ENCODE peak calls at places on chromosomes 6 and 20, in six cellular contexts. One of them, this sample, is unnamed.
A peak's percentile ranks its signal among the peaks of the same experiment; 100 is the strongest.

GRCh38 chr6:11653028-11653583 is 115.6 kb downstream of the TMEM170B start:
- DNase-seq in OCI-LY7: no peak
- DNase-seq in stomach: no peak
- DNase-seq in HCT116: no peak
- DNase-seq in tibial artery: no peak
- DNase-seq in upper lobe of left lung: no peak
- DNase-seq in this sample: no peak

GRCh38 chr6:45532626-45533258 is 155.0 kb upstream of the SUPT3H start:
- DNase-seq in tibial artery: no peak
- DNase-seq in OCI-LY7: no peak
- DNase-seq in stomach: no peak
- DNase-seq in HCT116: no peak
- DNase-seq in upper lobe of left lung: no peak
- DNase-seq in this sample: no peak

GRCh38 chr6:14092861-14093789 is 24.4 kb upstream of the CD83 start:
- DNase-seq in HCT116: no peak
- DNase-seq in stomach: no peak
- DNase-seq in OCI-LY7: no peak
- DNase-seq in upper lobe of left lung: no peak
- DNase-seq in tibial artery: peak; percentile 21
- DNase-seq in this sample: no peak

GRCh38 chr6:121143476-121143875 is 190.8 kb downstream of the TBC1D32 start:
- DNase-seq in OCI-LY7: no peak
- DNase-seq in upper lobe of left lung: no peak
- DNase-seq in tibial artery: no peak
- DNase-seq in HCT116: no peak
- DNase-seq in stomach: no peak
- DNase-seq in this sample: no peak

GRCh38 chr6:131764350-131764749 is 43.5 kb upstream of the ENPP1 start:
- DNase-seq in tibial artery: no peak
- DNase-seq in OCI-LY7: no peak
- DNase-seq in HCT116: no peak
- DNase-seq in stomach: no peak
- DNase-seq in upper lobe of left lung: no peak
- DNase-seq in this sample: no peak

GRCh38 chr6:97947841-97948240 is 664.8 kb upstream of the MMS22L start:
- DNase-seq in tibial artery: no peak
- DNase-seq in HCT116: peak; percentile 82
- DNase-seq in stomach: peak; percentile 71
- DNase-seq in upper lobe of left lung: peak; percentile 69
- DNase-seq in OCI-LY7: no peak
- DNase-seq in this sample: no peak

GRCh38 chr6:100258752-100259151 is 206.0 kb downstream of the SIM1 start:
- DNase-seq in OCI-LY7: no peak
- DNase-seq in HCT116: no peak
- DNase-seq in tibial artery: no peak
- DNase-seq in upper lobe of left lung: no peak
- DNase-seq in stomach: no peak
- DNase-seq in this sample: no peak

GRCh38 chr6:160374836-160375560 is 26.8 kb downstream of the SLC22A3 start:
- DNase-seq in stomach: no peak
- DNase-seq in tibial artery: no peak
- DNase-seq in HCT116: no peak
- DNase-seq in upper lobe of left lung: no peak
- DNase-seq in OCI-LY7: no peak
- DNase-seq in this sample: no peak

GRCh38 chr6:25035451-25036435 is 100.0 kb upstream of the RIPOR2 start:
- DNase-seq in upper lobe of left lung: peak; percentile 58
- DNase-seq in HCT116: no peak
- DNase-seq in stomach: no peak
- DNase-seq in tibial artery: no peak
- DNase-seq in OCI-LY7: peak; percentile 38
- DNase-seq in this sample: no peak

GRCh38 chr6:169786349-169786748 is 34.9 kb downstream of the ERMARD start:
- DNase-seq in OCI-LY7: no peak
- DNase-seq in stomach: no peak
- DNase-seq in tibial artery: no peak
- DNase-seq in HCT116: no peak
- DNase-seq in upper lobe of left lung: no peak
- DNase-seq in this sample: no peak

GRCh38 chr6:42010185-42010872 is 40.0 kb upstream of the TAF8 start:
- DNase-seq in OCI-LY7: peak; percentile 96
- DNase-seq in stomach: peak; percentile 21
- DNase-seq in upper lobe of left lung: no peak
- DNase-seq in HCT116: no peak
- DNase-seq in tibial artery: no peak
- DNase-seq in this sample: no peak

GRCh38 chr20:46546293-46546692 is 4.2 kb downstream of the OCSTAMP start:
- DNase-seq in OCI-LY7: no peak
- DNase-seq in upper lobe of left lung: no peak
- DNase-seq in HCT116: no peak
- DNase-seq in tibial artery: no peak
- DNase-seq in stomach: no peak
- DNase-seq in this sample: no peak

GRCh38 chr6:33142501-33142900 is 49.8 kb downstream of the COL11A2 start:
- DNase-seq in upper lobe of left lung: no peak
- DNase-seq in tibial artery: no peak
- DNase-seq in HCT116: no peak
- DNase-seq in OCI-LY7: no peak
- DNase-seq in stomach: no peak
- DNase-seq in this sample: no peak

GRCh38 chr6:134724653-134725340 is 225.1 kb downstream of the ALDH8A1 start:
- DNase-seq in OCI-LY7: no peak
- DNase-seq in stomach: no peak
- DNase-seq in HCT116: no peak
- DNase-seq in upper lobe of left lung: no peak
- DNase-seq in tibial artery: no peak
- DNase-seq in this sample: no peak

GRCh38 chr6:98203170-98203806 is 631.1 kb upstream of the POU3F2 start:
- DNase-seq in stomach: no peak
- DNase-seq in OCI-LY7: no peak
- DNase-seq in upper lobe of left lung: no peak
- DNase-seq in HCT116: no peak
- DNase-seq in tibial artery: no peak
- DNase-seq in this sample: no peak

GRCh38 chr6:65908065-65908464 is 201.0 kb upstream of the EYS start:
- DNase-seq in HCT116: no peak
- DNase-seq in stomach: no peak
- DNase-seq in tibial artery: no peak
- DNase-seq in OCI-LY7: no peak
- DNase-seq in upper lobe of left lung: no peak
- DNase-seq in this sample: no peak

GRCh38 chr6:127342296-127342945 is 988 bp downstream of the ECHDC1 start:
- DNase-seq in HCT116: no peak
- DNase-seq in stomach: no peak
- DNase-seq in upper lobe of left lung: no peak
- DNase-seq in OCI-LY7: peak; percentile 9
- DNase-seq in tibial artery: no peak
- DNase-seq in this sample: no peak

GRCh38 chr6:131643262-131643631 is 6.1 kb downstream of the ENPP3 start:
- DNase-seq in upper lobe of left lung: no peak
- DNase-seq in stomach: peak; percentile 38
- DNase-seq in tibial artery: no peak
- DNase-seq in HCT116: peak; percentile 66
- DNase-seq in OCI-LY7: no peak
- DNase-seq in this sample: no peak

DNA sequence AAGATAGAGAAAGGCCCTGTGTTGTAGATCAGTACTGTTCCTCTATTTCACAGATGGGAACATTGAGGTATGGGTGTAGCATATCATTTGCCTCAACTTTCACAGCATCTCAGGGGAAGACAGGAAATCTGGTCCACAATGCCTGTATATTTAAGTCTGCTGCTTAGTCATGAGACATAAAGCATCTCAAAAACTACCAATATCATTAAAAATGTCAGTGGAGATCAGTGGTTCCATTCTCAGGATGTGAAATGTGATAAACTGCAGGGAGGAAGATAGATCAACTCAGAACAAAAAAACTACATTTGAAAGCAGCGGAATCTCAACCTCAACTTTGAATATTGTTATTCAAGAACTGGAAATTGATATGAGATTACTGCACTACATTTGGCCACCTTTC is 192.9 kb upstream of the PREP start:
- DNase-seq in OCI-LY7: no peak
- DNase-seq in stomach: no peak
- DNase-seq in HCT116: no peak
- DNase-seq in tibial artery: no peak
- DNase-seq in upper lobe of left lung: no peak
- DNase-seq in this sample: no peak
- H3K4me1 ChIP-seq in OCI-LY7: peaks cover 6% of the 10 kb centered on the region
- H3K4me1 ChIP-seq in stomach: peaks cover 36% of the 10 kb centered on the region
- H3K4me1 ChIP-seq in HCT116: peaks cover 4% of the 10 kb centered on the region
- H3K4me1 ChIP-seq in tibial artery: peaks cover 28% of the 10 kb centered on the region
- H3K4me1 ChIP-seq in upper lobe of left lung: peaks cover 19% of the 10 kb centered on the region
- H3K4me1 ChIP-seq in this sample: peaks cover 5% of the 10 kb centered on the region

DNA sequence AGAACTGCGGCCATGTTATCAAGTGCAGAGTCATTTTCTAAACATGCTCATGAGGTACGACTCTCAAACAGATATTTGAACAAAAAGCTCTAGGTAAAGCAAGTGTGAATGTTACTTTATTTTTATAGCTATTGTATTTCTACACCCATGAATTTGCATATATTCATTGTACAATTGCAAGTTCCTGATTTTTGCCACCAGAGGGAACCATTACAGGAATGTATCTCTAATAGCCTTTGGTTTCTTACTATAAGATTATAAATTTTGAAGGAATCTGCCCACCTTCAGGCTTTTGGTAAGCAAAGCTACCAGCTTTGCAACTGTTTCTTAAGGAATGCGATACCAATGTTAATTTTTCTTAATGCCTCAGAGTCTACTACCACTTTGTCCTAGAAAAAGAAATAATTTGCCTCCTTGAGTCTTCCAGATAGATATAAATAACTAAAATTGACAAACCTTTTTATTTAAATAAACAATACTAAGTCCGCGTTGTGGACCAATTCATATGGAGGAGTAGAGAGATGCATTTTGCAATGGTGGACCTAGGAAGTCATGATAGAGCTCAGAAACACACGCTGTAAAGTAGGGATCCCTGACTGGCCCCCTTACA is 125.4 kb upstream of the SAMD5 start:
- DNase-seq in tibial artery: no peak
- DNase-seq in upper lobe of left lung: no peak
- DNase-seq in OCI-LY7: peak; percentile 12
- DNase-seq in HCT116: peak; percentile 13
- DNase-seq in stomach: no peak
- DNase-seq in this sample: no peak
- TF ChIP-seq CTCF in tibial artery: peak; percentile 28
- TF ChIP-seq CTCF in upper lobe of left lung: no peak
- TF ChIP-seq CTCF in OCI-LY7: peak; percentile 69
- TF ChIP-seq CTCF in HCT116: peak; percentile 50
- TF ChIP-seq CTCF in stomach: no peak
- TF ChIP-seq CTCF in this sample: peak; percentile 36

DNA sequence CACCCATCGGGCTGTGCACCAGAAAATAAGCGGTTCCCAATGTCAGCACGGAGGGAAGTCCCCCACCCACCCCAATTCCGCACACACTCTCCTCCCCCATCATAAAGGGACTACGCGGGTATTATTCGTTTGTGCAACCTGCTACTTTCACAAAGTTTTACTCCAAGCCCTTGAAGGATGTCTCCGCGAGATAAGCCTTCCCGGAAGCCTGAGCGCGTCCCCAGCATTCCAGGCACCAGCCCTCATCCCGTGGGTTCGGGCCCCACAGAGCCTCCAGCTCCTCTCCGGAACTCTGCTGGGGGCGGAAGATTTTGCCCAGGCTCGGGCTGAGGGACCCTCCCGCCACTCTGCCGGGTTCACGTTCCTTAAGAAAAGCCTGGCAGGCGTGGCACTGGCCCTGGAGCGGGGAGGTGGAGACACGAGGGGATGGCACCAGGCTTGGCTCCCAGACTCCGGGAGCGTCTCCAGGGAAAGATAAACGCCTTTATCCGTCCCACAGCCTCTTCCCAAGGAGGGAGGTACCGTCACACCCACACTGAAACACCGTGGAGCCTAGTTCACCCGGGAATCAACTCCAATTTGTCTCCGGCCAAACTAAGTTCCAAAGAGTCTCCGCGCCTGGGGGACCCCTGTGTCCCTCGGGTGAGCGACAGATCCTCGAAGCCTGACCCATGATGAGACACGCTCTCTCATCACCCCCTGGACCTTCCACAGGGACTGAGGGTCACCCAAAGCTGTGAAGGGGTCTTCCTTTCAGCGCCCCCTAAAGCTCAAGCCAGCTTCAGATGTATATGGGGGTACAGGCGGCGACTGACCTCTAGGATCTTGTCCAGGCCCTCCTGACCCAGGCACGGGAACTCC is 934 bp downstream of the KCNK5 start:
- DNase-seq in stomach: no peak
- DNase-seq in OCI-LY7: no peak
- DNase-seq in upper lobe of left lung: no peak
- DNase-seq in HCT116: no peak
- DNase-seq in tibial artery: no peak
- DNase-seq in this sample: no peak
- H3K4me1 ChIP-seq in stomach: peaks cover 36% of the 10 kb centered on the region
- H3K4me1 ChIP-seq in OCI-LY7: no peaks in the 10 kb centered on the region
- H3K4me1 ChIP-seq in upper lobe of left lung: peaks cover 48% of the 10 kb centered on the region
- H3K4me1 ChIP-seq in HCT116: peaks cover 9% of the 10 kb centered on the region
- H3K4me1 ChIP-seq in tibial artery: peaks cover 6% of the 10 kb centered on the region
- H3K4me1 ChIP-seq in this sample: peaks cover 11% of the 10 kb centered on the region

DNA sequence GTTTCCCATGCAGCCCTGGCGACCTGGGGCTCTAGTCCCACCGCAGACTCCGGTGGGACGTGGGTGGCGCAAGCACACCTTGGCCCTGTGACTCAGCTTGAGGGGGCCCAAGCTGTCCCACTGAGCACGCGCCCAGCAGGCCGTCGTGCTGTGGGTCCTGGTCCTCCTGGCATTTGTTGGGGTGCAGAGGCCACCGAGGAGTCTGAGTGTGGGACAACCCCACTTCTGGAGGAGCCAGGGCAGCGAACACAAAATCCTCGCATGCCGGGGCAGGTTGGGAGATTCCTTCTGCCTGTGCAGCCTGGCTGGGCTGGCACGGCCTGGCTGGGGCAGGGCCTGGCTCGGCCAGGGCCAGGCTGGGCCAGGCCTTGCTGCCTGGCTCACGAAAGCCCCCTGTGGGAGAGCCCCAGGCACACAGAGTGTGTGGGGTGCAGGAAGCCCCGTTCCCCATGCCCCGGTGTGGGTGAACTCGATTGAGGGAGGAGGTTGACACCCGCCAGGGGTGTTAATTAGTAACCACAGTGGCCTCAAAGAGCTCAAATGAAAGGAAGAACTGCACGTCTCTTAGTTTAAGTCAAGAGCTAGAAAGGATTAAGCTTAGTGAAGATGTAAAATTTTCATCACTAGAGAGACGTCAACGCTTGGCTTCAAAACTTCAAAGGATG is 1808.5 kb upstream of the DEFB115 start:
- DNase-seq in upper lobe of left lung: no peak
- DNase-seq in tibial artery: no peak
- DNase-seq in OCI-LY7: no peak
- DNase-seq in HCT116: no peak
- DNase-seq in stomach: no peak
- DNase-seq in this sample: no peak
- TF ChIP-seq CTCF in upper lobe of left lung: no peak
- TF ChIP-seq CTCF in tibial artery: no peak
- TF ChIP-seq CTCF in OCI-LY7: no peak
- TF ChIP-seq CTCF in HCT116: no peak
- TF ChIP-seq CTCF in stomach: no peak
- TF ChIP-seq CTCF in this sample: no peak